ENCODE peak calls at places on chromosome 17, in four cellular contexts. U is HepG2, X is HCT116, T is A549. D is an unnamed sample. For H3K9me3, the result is how much of the 10 kb centered on the place peaks cover.

GRCh38 chr17:19534562-19535149 is 1.0 kb downstream of the SLC47A1 start:
- DNase-seq in U (no peak), X (no peak), T (no peak), D (no peak)

GRCh38 chr17:1227917-1228751 is 42.1 kb upstream of the BHLHA9 start:
- DNase-seq in U (no peak), X (no peak), T (no peak), D (no peak)

GRCh38 chr17:35345926-35346771 is 27.3 kb downstream of the SLFN11 start:
- DNase-seq in U (no peak), X (no peak), T (no peak), D (no peak)

GRCh38 chr17:27520571-27521185 is 64.4 kb downstream of the KSR1 start:
- DNase-seq in U (peak), X (no peak), T (no peak), D (no peak)

GRCh38 chr17:39754161-39754957 is 16.6 kb downstream of the GRB7 start:
- DNase-seq in U (peak), X (peak), T (peak), D (peak)

GRCh38 chr17:63774982-63775290 is 966 bp downstream of the DDX42 start:
- DNase-seq in U (no peak), X (no peak), T (no peak), D (no peak)

GRCh38 chr17:67105213-67105612 is 60.9 kb downstream of the CACNG1 start:
- DNase-seq in U (no peak), X (no peak), T (no peak), D (no peak)

GRCh38 chr17:62596662-62597061 is 30.8 kb upstream of the MRC2 start:
- DNase-seq in U (no peak), X (no peak), T (no peak), D (no peak)

GRCh38 chr17:30273373-30273772 is 18.4 kb downstream of the BLMH start:
- DNase-seq in U (no peak), X (no peak), T (no peak), D (no peak)

GRCh38 chr17:30274887-30275286 is 16.9 kb downstream of the BLMH start:
- DNase-seq in U (no peak), X (no peak), T (no peak), D (no peak)

GRCh38 chr17:30275911-30276310 is 15.8 kb downstream of the BLMH start:
- DNase-seq in U (no peak), X (no peak), T (no peak), D (no peak)

GRCh38 chr17:30267625-30268024 is 24.1 kb downstream of the BLMH start:
- DNase-seq in U (no peak), X (no peak), T (no peak), D (no peak)

DNA sequence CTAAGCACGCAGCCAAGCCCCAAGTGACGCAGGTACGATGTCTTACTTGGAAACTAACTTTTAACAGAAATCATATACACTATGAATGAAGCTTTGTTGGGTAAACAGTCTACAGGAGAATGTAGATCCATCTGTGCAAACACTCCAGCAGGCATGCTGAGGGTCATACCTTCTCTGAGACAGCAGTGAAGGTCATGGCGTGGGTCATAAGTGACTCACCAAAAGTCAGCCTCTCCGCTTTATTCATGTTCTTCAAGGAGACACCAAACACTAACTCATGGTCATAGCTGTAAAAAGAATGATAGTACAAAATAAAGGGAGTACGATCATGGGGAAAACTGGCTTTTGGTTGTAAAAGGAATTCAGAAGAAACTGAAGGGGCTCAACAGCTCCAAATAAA is 20.6 kb downstream of the BLMH start:
- DNase-seq in U (no peak), X (no peak), T (peak), D (no peak)
- TF ChIP-seq REST in U (no peak), X (no peak), T (no peak), D (no peak)

GRCh38 chr17:21538615-21539014 is 153.7 kb upstream of the KCNJ18 start:
- DNase-seq in U (no peak), X (no peak), T (no peak), D (no peak)

GRCh38 chr17:21532763-21533385 is 156.7 kb downstream of the KCNJ12 start:
- DNase-seq in U (no peak), X (no peak), T (no peak), D (no peak)

GRCh38 chr17:21539146-21539545 is 153.2 kb upstream of the KCNJ18 start:
- DNase-seq in U (no peak), X (no peak), T (no peak), D (no peak)

GRCh38 chr17:21537302-21537701 is 155.0 kb upstream of the KCNJ18 start:
- DNase-seq in U (no peak), X (no peak), T (no peak), D (no peak)

DNA sequence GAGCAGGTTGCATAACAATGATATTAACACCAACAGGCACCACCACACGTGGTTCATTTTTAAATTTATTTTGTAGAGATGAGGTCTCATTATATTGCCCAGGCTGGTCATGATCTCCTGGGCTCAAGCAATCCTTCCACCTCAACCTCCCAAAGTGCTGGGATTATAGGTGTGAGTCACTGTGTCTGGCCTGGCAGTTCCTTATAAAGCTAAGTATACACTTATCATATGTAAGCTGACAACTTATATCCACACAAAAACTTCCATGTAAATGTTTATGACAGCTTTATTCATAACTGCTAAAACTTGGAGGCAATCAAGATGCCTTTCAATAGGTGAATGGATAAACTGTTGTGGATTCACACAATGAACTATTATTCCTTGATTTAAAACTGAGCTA is 156.6 kb upstream of the KCNJ18 start:
- DNase-seq in U (no peak), X (no peak), T (no peak), D (no peak)
- H3K9me3 ChIP-seq in U (under half), X (under half), T (under half), D (under half)

DNA sequence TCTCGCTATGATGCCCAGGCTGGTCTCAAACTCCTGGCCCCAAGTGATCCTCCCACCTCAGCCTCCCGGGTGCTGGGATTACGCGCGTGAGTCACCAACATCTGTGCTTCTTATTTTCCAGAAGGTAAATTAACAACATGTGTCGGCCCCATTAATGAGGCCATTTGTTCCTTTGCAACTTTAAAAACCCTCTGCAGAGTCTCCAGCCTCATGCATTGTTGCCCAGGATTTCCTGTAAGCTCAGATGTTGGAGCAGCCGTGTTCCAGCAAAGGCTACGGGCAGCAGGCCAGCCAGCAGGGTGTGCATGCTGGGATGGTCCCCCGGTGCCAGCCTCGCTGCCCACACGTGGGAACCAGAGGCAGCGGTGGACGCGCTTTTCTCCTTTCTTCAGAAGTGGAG is 19.1 kb upstream of the HEXD start:
- DNase-seq in U (no peak), X (no peak), T (no peak), D (no peak)
- TF ChIP-seq REST in U (no peak), X (no peak), T (no peak), D (no peak)

DNA sequence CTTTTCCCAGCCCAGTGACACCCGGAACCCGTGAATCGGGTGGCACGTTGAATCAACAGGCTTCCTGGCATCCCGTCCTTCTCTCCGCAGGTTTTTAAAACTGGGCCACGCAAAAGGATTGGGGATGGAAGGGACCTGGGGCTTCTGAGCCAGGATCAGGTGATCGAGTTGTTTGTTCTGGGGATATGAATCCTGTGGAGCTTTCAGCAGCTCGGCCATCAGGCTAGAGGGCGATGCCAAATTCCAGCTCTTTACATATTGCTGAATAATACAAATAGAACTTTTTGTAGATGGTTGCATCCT is 473 bp downstream of the SUPT6H start:
- DNase-seq in U (no peak), X (no peak), T (no peak), D (no peak)
- H3K9me3 ChIP-seq in U (under half), X (under half), T (under half), D (under half)

GRCh38 chr17:55729484-55729883 is 6.8 kb upstream of the TMEM100 start:
- DNase-seq in U (no peak), X (no peak), T (no peak), D (no peak)

GRCh38 chr17:55730380-55730779 is 7.7 kb upstream of the TMEM100 start:
- DNase-seq in U (no peak), X (no peak), T (no peak), D (no peak)

GRCh38 chr17:55730808-55731207 is 8.1 kb upstream of the TMEM100 start:
- DNase-seq in U (no peak), X (no peak), T (no peak), D (no peak)

GRCh38 chr17:55734128-55734781 is 11.6 kb upstream of the TMEM100 start:
- DNase-seq in U (no peak), X (no peak), T (no peak), D (no peak)

GRCh38 chr17:55731586-55732250 is 9.1 kb upstream of the TMEM100 start:
- DNase-seq in U (no peak), X (no peak), T (no peak), D (no peak)
- TF ChIP-seq REST in U (no peak), X (no peak), T (no peak), D (no peak)

DNA sequence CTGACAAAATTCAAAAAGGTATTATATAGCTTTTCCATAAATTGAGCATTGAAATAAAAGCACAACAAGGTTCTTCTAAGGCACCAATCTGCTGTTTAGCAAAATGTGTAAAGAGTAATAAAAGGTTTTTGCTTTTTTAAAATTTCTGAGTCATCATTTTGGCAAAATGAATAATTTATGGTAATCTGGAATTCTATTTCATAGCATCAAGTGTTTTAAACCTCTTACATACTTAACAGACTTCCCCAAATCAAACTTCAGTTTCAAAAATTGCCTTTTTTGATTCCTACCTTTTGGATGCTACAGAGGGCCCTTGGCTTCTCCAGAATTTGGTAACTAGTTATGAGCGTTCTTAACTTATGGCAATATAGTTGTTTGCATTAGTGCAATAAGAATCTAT is 154.0 kb upstream of the ELAC2 start:
- DNase-seq in U (no peak), X (no peak), T (no peak), D (no peak)
- H3K9me3 ChIP-seq in U (under half), X (under half), T (under half), D (under half)

GRCh38 chr17:75505152-75505409 is 10.3 kb downstream of the CASKIN2 start:
- DNase-seq in U (no peak), X (no peak), T (no peak), D (no peak)
- TF ChIP-seq REST in U (no peak), X (no peak), T (no peak), D (no peak)

GRCh38 chr17:9645858-9646555 is 690 bp downstream of the USP43 start:
- DNase-seq in U (peak), X (peak), T (peak), D (no peak)
- H3K9me3 ChIP-seq in U (under half), X (under half), T (under half), D (under half)

GRCh38 chr17:28597606-28598383 is 1.0 kb downstream of the SPAG5 start:
- DNase-seq in U (peak), X (no peak), T (no peak), D (no peak)
- TF ChIP-seq REST in U (no peak), X (no peak), T (no peak), D (no peak)